ENCODE peak calls at places on chromosomes 16 and 17, in nine cellular contexts. One of them, this sample, is unnamed.

GRCh38 chr17:75011788-75012319 is 616 bp upstream of the MRPL58 start:
- DNase-seq in nephron progenitor cell: no peak
- DNase-seq in fibroblast of the aortic adventitia: peak
- DNase-seq in tibial nerve: peak
- DNase-seq in HCT116: no peak
- DNase-seq in stomach: peak
- DNase-seq in body of pancreas: peak
- DNase-seq in heart left ventricle: peak
- DNase-seq in testis: peak
- DNase-seq in this sample: no peak

GRCh38 chr16:10080031-10080772 is 102.0 kb downstream of the GRIN2A start:
- DNase-seq in nephron progenitor cell: no peak
- DNase-seq in fibroblast of the aortic adventitia: peak
- DNase-seq in tibial nerve: no peak
- DNase-seq in HCT116: peak
- DNase-seq in stomach: peak
- DNase-seq in body of pancreas: peak
- DNase-seq in heart left ventricle: peak
- DNase-seq in testis: no peak
- DNase-seq in this sample: no peak

GRCh38 chr17:68763551-68763950 is 162.4 kb upstream of the FAM20A start:
- DNase-seq in nephron progenitor cell: no peak
- DNase-seq in fibroblast of the aortic adventitia: peak
- DNase-seq in tibial nerve: no peak
- DNase-seq in HCT116: no peak
- DNase-seq in stomach: no peak
- DNase-seq in body of pancreas: no peak
- DNase-seq in heart left ventricle: no peak
- DNase-seq in testis: no peak
- DNase-seq in this sample: no peak

GRCh38 chr17:27572665-27573064 is 58.3 kb upstream of the LGALS9 start:
- DNase-seq in nephron progenitor cell: no peak
- DNase-seq in fibroblast of the aortic adventitia: peak
- DNase-seq in tibial nerve: no peak
- DNase-seq in HCT116: no peak
- DNase-seq in stomach: no peak
- DNase-seq in body of pancreas: no peak
- DNase-seq in heart left ventricle: no peak
- DNase-seq in testis: no peak
- DNase-seq in this sample: no peak

GRCh38 chr17:45319239-45319703 is 2.5 kb upstream of the MAP3K14 start:
- DNase-seq in nephron progenitor cell: no peak
- DNase-seq in fibroblast of the aortic adventitia: peak
- DNase-seq in tibial nerve: no peak
- DNase-seq in HCT116: peak
- DNase-seq in stomach: no peak
- DNase-seq in body of pancreas: peak
- DNase-seq in heart left ventricle: no peak
- DNase-seq in testis: no peak
- DNase-seq in this sample: no peak

GRCh38 chr17:74816883-74817620 is 40.9 kb upstream of the NAT9 start:
- DNase-seq in nephron progenitor cell: no peak
- DNase-seq in fibroblast of the aortic adventitia: no peak
- DNase-seq in tibial nerve: no peak
- DNase-seq in HCT116: no peak
- DNase-seq in stomach: no peak
- DNase-seq in body of pancreas: no peak
- DNase-seq in heart left ventricle: no peak
- DNase-seq in testis: no peak
- DNase-seq in this sample: no peak

GRCh38 chr16:68235882-68236803 is at the start of gene ESRP2:
- DNase-seq in nephron progenitor cell: peak
- DNase-seq in fibroblast of the aortic adventitia: no peak
- DNase-seq in tibial nerve: no peak
- DNase-seq in HCT116: peak
- DNase-seq in stomach: peak
- DNase-seq in body of pancreas: peak
- DNase-seq in heart left ventricle: peak
- DNase-seq in testis: no peak
- DNase-seq in this sample: peak

GRCh38 chr16:69781118-69781517 is 19.0 kb downstream of the WWP2 start:
- DNase-seq in nephron progenitor cell: no peak
- DNase-seq in fibroblast of the aortic adventitia: no peak
- DNase-seq in tibial nerve: no peak
- DNase-seq in HCT116: no peak
- DNase-seq in stomach: no peak
- DNase-seq in body of pancreas: no peak
- DNase-seq in heart left ventricle: no peak
- DNase-seq in testis: no peak
- DNase-seq in this sample: no peak

GRCh38 chr17:77409282-77410161 is 268.8 kb downstream of the SEC14L1 start:
- DNase-seq in nephron progenitor cell: peak
- DNase-seq in fibroblast of the aortic adventitia: peak
- DNase-seq in tibial nerve: no peak
- DNase-seq in HCT116: no peak
- DNase-seq in stomach: peak
- DNase-seq in body of pancreas: no peak
- DNase-seq in heart left ventricle: peak
- DNase-seq in testis: peak
- DNase-seq in this sample: no peak

GRCh38 chr17:72693147-72693878 is 399.2 kb downstream of the SLC39A11 start:
- DNase-seq in nephron progenitor cell: no peak
- DNase-seq in fibroblast of the aortic adventitia: no peak
- DNase-seq in tibial nerve: no peak
- DNase-seq in HCT116: no peak
- DNase-seq in stomach: no peak
- DNase-seq in body of pancreas: no peak
- DNase-seq in heart left ventricle: no peak
- DNase-seq in testis: no peak
- DNase-seq in this sample: no peak

GRCh38 chr16:89478576-89479221 is 11.7 kb downstream of the ANKRD11 start:
- DNase-seq in nephron progenitor cell: no peak
- DNase-seq in fibroblast of the aortic adventitia: peak
- DNase-seq in tibial nerve: no peak
- DNase-seq in HCT116: no peak
- DNase-seq in stomach: no peak
- DNase-seq in body of pancreas: no peak
- DNase-seq in heart left ventricle: no peak
- DNase-seq in testis: no peak
- DNase-seq in this sample: no peak

GRCh38 chr17:77358801-77359716 is 218.3 kb downstream of the SEC14L1 start:
- DNase-seq in nephron progenitor cell: no peak
- DNase-seq in fibroblast of the aortic adventitia: no peak
- DNase-seq in tibial nerve: no peak
- DNase-seq in HCT116: no peak
- DNase-seq in stomach: peak
- DNase-seq in body of pancreas: no peak
- DNase-seq in heart left ventricle: no peak
- DNase-seq in testis: peak
- DNase-seq in this sample: no peak

GRCh38 chr17:72206376-72206775 is 85.6 kb downstream of the SOX9 start:
- DNase-seq in nephron progenitor cell: no peak
- DNase-seq in fibroblast of the aortic adventitia: no peak
- DNase-seq in tibial nerve: no peak
- DNase-seq in HCT116: no peak
- DNase-seq in stomach: no peak
- DNase-seq in body of pancreas: no peak
- DNase-seq in heart left ventricle: no peak
- DNase-seq in testis: no peak
- DNase-seq in this sample: no peak

GRCh38 chr17:53150101-53150698 is 672.5 kb upstream of the KIF2B start:
- DNase-seq in nephron progenitor cell: no peak
- DNase-seq in fibroblast of the aortic adventitia: no peak
- DNase-seq in tibial nerve: no peak
- DNase-seq in HCT116: no peak
- DNase-seq in stomach: no peak
- DNase-seq in body of pancreas: no peak
- DNase-seq in heart left ventricle: no peak
- DNase-seq in testis: no peak
- DNase-seq in this sample: no peak
- TF ChIP-seq CTCF in nephron progenitor cell: peak
- TF ChIP-seq CTCF in fibroblast of the aortic adventitia: no peak
- TF ChIP-seq CTCF in tibial nerve: no peak
- TF ChIP-seq CTCF in HCT116: no peak
- TF ChIP-seq CTCF in stomach: no peak
- TF ChIP-seq CTCF in body of pancreas: no peak
- TF ChIP-seq CTCF in heart left ventricle: peak
- TF ChIP-seq CTCF in testis: no peak
- TF ChIP-seq CTCF in this sample: no peak

DNA sequence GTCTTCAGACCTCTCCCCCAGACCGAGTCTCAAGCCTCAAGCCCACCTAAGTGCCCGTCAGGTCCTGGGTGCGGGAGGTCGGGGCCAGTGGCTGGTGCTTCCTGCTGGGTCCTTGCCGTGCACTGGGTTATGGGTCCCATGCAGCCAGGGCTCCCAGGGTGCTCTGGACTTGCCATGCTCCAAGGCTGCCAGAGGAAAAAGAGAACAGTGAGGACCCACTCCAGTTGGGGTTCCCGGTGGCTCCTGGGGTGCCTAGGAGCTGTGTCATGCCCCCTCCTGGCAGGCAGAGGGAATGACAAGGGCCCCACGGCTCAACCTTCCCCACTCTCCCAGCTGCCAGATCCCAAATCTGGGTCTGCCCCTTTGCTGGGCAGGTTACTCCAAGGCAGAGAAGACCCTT is 3.8 kb downstream of the SNX20 start:
- DNase-seq in nephron progenitor cell: no peak
- DNase-seq in fibroblast of the aortic adventitia: no peak
- DNase-seq in tibial nerve: no peak
- DNase-seq in HCT116: no peak
- DNase-seq in stomach: no peak
- DNase-seq in body of pancreas: no peak
- DNase-seq in heart left ventricle: no peak
- DNase-seq in testis: no peak
- DNase-seq in this sample: no peak
- TF ChIP-seq CTCF in nephron progenitor cell: peak
- TF ChIP-seq CTCF in fibroblast of the aortic adventitia: peak
- TF ChIP-seq CTCF in tibial nerve: no peak
- TF ChIP-seq CTCF in HCT116: peak
- TF ChIP-seq CTCF in stomach: peak
- TF ChIP-seq CTCF in body of pancreas: no peak
- TF ChIP-seq CTCF in heart left ventricle: peak
- TF ChIP-seq CTCF in testis: no peak
- TF ChIP-seq CTCF in this sample: no peak

DNA sequence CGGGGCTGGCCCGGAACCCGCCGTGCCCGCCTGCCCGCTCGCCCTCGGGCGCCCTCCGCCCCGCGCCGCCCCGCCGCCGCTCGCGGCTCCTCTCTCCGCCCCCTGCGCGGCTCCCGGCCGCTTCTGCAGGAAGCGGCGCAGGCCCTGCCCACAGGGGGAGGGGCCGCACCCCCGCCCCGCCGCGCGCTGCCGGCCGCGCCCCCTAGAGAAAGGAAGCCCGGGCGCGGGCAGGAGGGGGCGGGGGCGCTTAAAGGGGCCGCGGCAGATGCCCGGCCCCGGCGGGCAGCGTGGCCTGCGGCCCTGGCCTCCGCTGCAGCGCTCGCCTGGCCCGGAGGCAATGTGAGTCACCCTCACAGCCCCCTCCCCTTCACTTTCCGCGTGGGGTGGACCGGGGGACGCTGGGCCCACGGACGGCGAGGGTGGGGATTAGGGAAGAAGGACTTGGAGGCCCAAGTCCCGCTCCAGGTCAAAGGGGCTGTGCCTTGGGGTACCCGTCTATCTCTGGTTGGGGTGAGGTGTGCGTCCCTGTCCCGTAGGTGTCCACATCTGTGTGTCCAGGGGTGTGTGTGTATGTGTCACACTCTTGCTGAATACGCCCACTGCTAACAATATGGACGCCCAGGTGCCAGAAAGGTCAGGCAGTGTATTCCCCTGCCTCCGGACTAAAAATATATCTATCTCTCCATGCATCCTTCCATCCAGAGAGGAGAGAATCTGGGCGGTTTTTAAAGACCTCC is at the start of gene GIT1:
- DNase-seq in nephron progenitor cell: peak
- DNase-seq in fibroblast of the aortic adventitia: peak
- DNase-seq in tibial nerve: peak
- DNase-seq in HCT116: peak
- DNase-seq in stomach: peak
- DNase-seq in body of pancreas: peak
- DNase-seq in heart left ventricle: peak
- DNase-seq in testis: peak
- DNase-seq in this sample: peak
- TF ChIP-seq CTCF in nephron progenitor cell: no peak
- TF ChIP-seq CTCF in fibroblast of the aortic adventitia: no peak
- TF ChIP-seq CTCF in tibial nerve: peak
- TF ChIP-seq CTCF in HCT116: no peak
- TF ChIP-seq CTCF in stomach: no peak
- TF ChIP-seq CTCF in body of pancreas: no peak
- TF ChIP-seq CTCF in heart left ventricle: peak
- TF ChIP-seq CTCF in testis: peak
- TF ChIP-seq CTCF in this sample: no peak

DNA sequence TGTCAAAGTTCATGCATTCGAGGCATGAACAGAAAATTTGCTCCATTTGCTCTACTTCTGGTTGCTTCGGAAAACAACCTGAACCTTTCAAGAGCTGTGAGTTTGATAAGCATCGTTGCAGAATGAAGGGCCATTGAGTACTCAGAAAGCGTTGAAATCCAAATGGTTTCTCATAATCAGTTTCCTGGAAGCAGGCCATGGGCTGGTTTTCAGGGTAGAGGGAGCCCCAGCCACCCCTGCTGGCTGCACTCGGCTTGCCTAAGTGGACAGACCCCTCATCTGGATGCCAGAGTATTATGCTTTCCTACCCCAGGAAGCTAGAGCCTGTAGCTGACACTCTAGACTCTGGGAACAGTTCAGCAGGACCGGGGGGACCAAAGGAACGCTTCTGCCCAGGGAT is 24.4 kb downstream of the SCNN1G start:
- DNase-seq in nephron progenitor cell: no peak
- DNase-seq in fibroblast of the aortic adventitia: no peak
- DNase-seq in tibial nerve: no peak
- DNase-seq in HCT116: no peak
- DNase-seq in stomach: no peak
- DNase-seq in body of pancreas: no peak
- DNase-seq in heart left ventricle: no peak
- DNase-seq in testis: no peak
- DNase-seq in this sample: no peak
- TF ChIP-seq CTCF in nephron progenitor cell: no peak
- TF ChIP-seq CTCF in fibroblast of the aortic adventitia: no peak
- TF ChIP-seq CTCF in tibial nerve: no peak
- TF ChIP-seq CTCF in HCT116: no peak
- TF ChIP-seq CTCF in stomach: no peak
- TF ChIP-seq CTCF in body of pancreas: no peak
- TF ChIP-seq CTCF in heart left ventricle: no peak
- TF ChIP-seq CTCF in testis: no peak
- TF ChIP-seq CTCF in this sample: no peak

GRCh38 chr16:85809645-85810044 is 10.2 kb downstream of the COX4I1 start:
- DNase-seq in nephron progenitor cell: no peak
- DNase-seq in fibroblast of the aortic adventitia: no peak
- DNase-seq in tibial nerve: no peak
- DNase-seq in HCT116: no peak
- DNase-seq in stomach: no peak
- DNase-seq in body of pancreas: no peak
- DNase-seq in heart left ventricle: no peak
- DNase-seq in testis: no peak
- DNase-seq in this sample: no peak
- TF ChIP-seq CTCF in nephron progenitor cell: no peak
- TF ChIP-seq CTCF in fibroblast of the aortic adventitia: no peak
- TF ChIP-seq CTCF in tibial nerve: no peak
- TF ChIP-seq CTCF in HCT116: no peak
- TF ChIP-seq CTCF in stomach: no peak
- TF ChIP-seq CTCF in body of pancreas: no peak
- TF ChIP-seq CTCF in heart left ventricle: no peak
- TF ChIP-seq CTCF in testis: no peak
- TF ChIP-seq CTCF in this sample: no peak